ENCODE peak calls at places on chromosomes 13 and 19, in five cellular contexts. X is fibroblast of mammary gland, P is RWPE1, L is HCT116, Z is fibroblast of lung. D is an unnamed sample.

GRCh38 chr13:44876782-44877324 is 112.4 kb downstream of the NUFIP1 start:
- DNase-seq in X (peak; percentile 44), P (no peak), L (peak; percentile 12), Z (no peak), D (no peak)

GRCh38 chr13:113458218-113459065 is 5.2 kb upstream of the ADPRHL1 start:
- DNase-seq in X (peak; percentile 16), P (no peak), L (no peak), Z (peak; percentile 42), D (no peak)

GRCh38 chr13:95793018-95793555 is 116.1 kb downstream of the DNAJC3 start:
- DNase-seq in X (no peak), P (peak; percentile 12), L (no peak), Z (peak; percentile 40), D (no peak)

GRCh38 chr13:59673301-59673700 is 490.4 kb downstream of the DIAPH3 start:
- DNase-seq in X (no peak), P (no peak), L (no peak), Z (peak; percentile 65), D (no peak)

GRCh38 chr13:110590577-110590976 is 24.8 kb upstream of the NAXD start:
- DNase-seq in X (no peak), P (peak; percentile 53), L (no peak), Z (no peak), D (peak; percentile 32)

GRCh38 chr13:37138169-37138568 is 32.7 kb upstream of the CSNK1A1L start:
- DNase-seq in X (peak; percentile 84), P (no peak), L (peak; percentile 1), Z (no peak), D (peak; percentile 57)

GRCh38 chr19:48918071-48918470 is 15.4 kb upstream of the DHDH start:
- DNase-seq in X (no peak), P (no peak), L (no peak), Z (no peak), D (no peak)

GRCh38 chr19:46299004-46299509 is 2.2 kb downstream of the HIF3A start:
- DNase-seq in X (peak; percentile 88), P (peak; percentile 93), L (peak; percentile 45), Z (peak; percentile 66), D (peak; percentile 96)

GRCh38 chr13:94063096-94063495 is 416.4 kb downstream of the DCT start:
- DNase-seq in X (peak; percentile 73), P (no peak), L (no peak), Z (peak; percentile 72), D (no peak)

GRCh38 chr13:44132710-44133109 is 240.9 kb upstream of the SERP2 start:
- DNase-seq in X (peak; percentile 73), P (no peak), L (peak; percentile 38), Z (peak; percentile 80), D (peak; percentile 43)

GRCh38 chr19:58356236-58356970 is 3.1 kb upstream of the A1BG start:
- DNase-seq in X (peak; percentile 35), P (no peak), L (no peak), Z (no peak), D (no peak)

GRCh38 chr19:45110811-45111210 is 17.8 kb downstream of the PPP1R37 start:
- DNase-seq in X (no peak), P (no peak), L (no peak), Z (no peak), D (no peak)

DNA sequence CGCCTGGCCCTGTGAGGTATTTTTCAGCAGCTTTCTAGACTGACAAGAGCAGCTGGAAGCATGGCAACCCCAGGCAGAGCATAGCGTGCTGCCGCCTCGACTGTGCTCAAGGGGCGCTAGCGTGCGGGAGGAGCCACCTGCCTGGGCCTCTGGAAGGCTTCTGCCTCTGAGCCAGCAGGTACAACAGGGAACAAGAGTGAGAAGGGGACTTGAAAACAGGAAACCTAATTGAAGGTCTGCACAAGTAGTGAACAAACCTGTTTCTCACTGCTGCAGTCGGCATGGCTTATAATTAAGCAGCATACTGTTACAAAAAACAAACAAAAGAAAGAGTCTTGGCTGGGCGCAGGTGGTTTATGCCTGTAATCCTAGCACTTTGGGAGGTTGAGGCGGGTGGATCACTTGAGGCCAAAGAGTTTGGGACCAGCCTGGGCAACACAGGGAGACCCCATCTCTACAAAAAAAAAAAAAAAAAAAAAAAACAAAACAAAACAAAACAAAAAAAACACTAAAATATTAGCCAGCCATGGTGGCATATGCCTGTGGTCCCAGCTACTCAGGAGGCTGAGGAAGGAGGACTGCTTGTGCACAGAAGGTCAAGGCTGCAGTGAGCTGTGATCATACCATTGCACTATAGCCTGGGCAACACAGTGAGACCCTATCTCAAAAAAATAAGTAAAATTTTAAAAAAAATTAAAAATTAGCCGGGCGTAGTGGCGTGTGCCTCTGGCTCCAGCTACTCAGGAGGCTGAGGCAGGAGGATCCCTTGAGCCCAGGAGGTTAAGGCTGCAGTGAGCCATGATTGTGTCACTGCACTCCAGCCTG is 12.6 kb upstream of the GARRE1 start:
- DNase-seq in X (no peak), P (no peak), L (no peak), Z (no peak), D (no peak)
- TF ChIP-seq CTCF in X (peak; percentile 7), P (no peak), L (peak; percentile 72), Z (no peak), D (no peak)

GRCh38 chr13:50950808-50951207 is 41.2 kb downstream of the RNASEH2B start:
- DNase-seq in X (no peak), P (no peak), L (no peak), Z (peak; percentile 38), D (no peak)

GRCh38 chr13:50941146-50941545 is 31.6 kb downstream of the RNASEH2B start:
- DNase-seq in X (no peak), P (no peak), L (no peak), Z (no peak), D (no peak)

GRCh38 chr13:50942630-50943311 is 33.2 kb downstream of the RNASEH2B start:
- DNase-seq in X (no peak), P (no peak), L (no peak), Z (no peak), D (no peak)

GRCh38 chr13:50948576-50948975 is 39.0 kb downstream of the RNASEH2B start:
- DNase-seq in X (no peak), P (no peak), L (no peak), Z (peak; percentile 29), D (no peak)

GRCh38 chr13:50945669-50946068 is 36.1 kb downstream of the RNASEH2B start:
- DNase-seq in X (no peak), P (no peak), L (no peak), Z (no peak), D (no peak)
- TF ChIP-seq CTCF in X (no peak), P (no peak), L (no peak), Z (no peak), D (no peak)

GRCh38 chr19:29628661-29629385 is 22.7 kb downstream of the POP4 start:
- DNase-seq in X (no peak), P (no peak), L (no peak), Z (no peak), D (no peak)
- TF ChIP-seq CTCF in X (no peak), P (no peak), L (no peak), Z (no peak), D (no peak)

GRCh38 chr19:15812059-15812722 is 3.3 kb downstream of the OR10H1 start:
- DNase-seq in X (no peak), P (peak; percentile 54), L (peak; percentile 72), Z (no peak), D (peak; percentile 20)
- TF ChIP-seq CTCF in X (no peak), P (peak; percentile 22), L (peak; percentile 90), Z (no peak), D (no peak)

GRCh38 chr19:32404213-32404938 is 1.2 kb upstream of the DPY19L3 start:
- DNase-seq in X (peak; percentile 29), P (no peak), L (no peak), Z (peak; percentile 9), D (peak; percentile 33)
- TF ChIP-seq CTCF in X (no peak), P (no peak), L (no peak), Z (no peak), D (no peak)